ENCODE peak calls at places on chromosomes 2 and 18, in eight cellular contexts. B is A549, P is psoas muscle, N is colonic mucosa, O is AG09319, A is cardiac muscle cell, L is AG04450, U is HL-60. V is an unnamed sample.

GRCh38 chr2:196263181-196263747 is 91.9 kb upstream of the STK17B start:
- DNase-seq in B (no peak), P (no peak), N (no peak), O (no peak), A (peak), L (no peak), U (no peak), V (no peak)

GRCh38 chr2:219454217-219454616 is 19.6 kb downstream of the SPEG start:
- DNase-seq in B (no peak), P (no peak), N (no peak), O (no peak), A (no peak), L (no peak), U (no peak), V (no peak)

GRCh38 chr2:74440005-74440377 is 1.7 kb downstream of the RTKN start:
- DNase-seq in B (no peak), P (peak), N (peak), O (no peak), A (peak), L (no peak), U (no peak), V (peak)

GRCh38 chr2:38907743-38908562 is 18.3 kb downstream of the ARHGEF33 start:
- DNase-seq in B (no peak), P (no peak), N (no peak), O (no peak), A (no peak), L (no peak), U (no peak), V (no peak)

GRCh38 chr18:24657461-24657860 is 197.0 kb downstream of the HRH4 start:
- DNase-seq in B (no peak), P (no peak), N (no peak), O (no peak), A (no peak), L (no peak), U (no peak), V (peak)

GRCh38 chr18:34511435-34511834 is 198.7 kb upstream of the DTNA start:
- DNase-seq in B (no peak), P (no peak), N (no peak), O (no peak), A (no peak), L (no peak), U (no peak), V (no peak)

GRCh38 chr2:226705133-226705886 is 94.3 kb downstream of the IRS1 start:
- DNase-seq in B (no peak), P (no peak), N (no peak), O (no peak), A (no peak), L (no peak), U (no peak), V (no peak)

GRCh38 chr2:37585295-37585908 is 86.0 kb downstream of the CDC42EP3 start:
- DNase-seq in B (no peak), P (no peak), N (peak), O (no peak), A (no peak), L (no peak), U (no peak), V (no peak)

GRCh38 chr2:231124833-231125232 is at the start of gene HTR2B:
- DNase-seq in B (no peak), P (no peak), N (no peak), O (no peak), A (peak), L (no peak), U (no peak), V (no peak)

DNA sequence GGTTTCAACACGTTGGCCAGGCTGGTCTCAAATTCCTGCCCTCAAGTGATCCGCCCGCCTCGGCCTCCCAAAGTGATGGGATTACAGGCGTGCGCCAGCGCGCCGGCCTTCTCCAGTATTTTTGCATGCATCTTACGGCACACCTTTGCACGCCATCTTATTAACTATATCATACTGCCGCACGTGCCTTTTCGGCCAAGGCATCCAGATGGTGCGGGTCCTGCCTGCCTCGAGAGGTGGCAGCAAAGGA is 759 bp upstream of the ING5 start:
- DNase-seq in B (no peak), P (no peak), N (no peak), O (peak), A (no peak), L (peak), U (no peak), V (no peak)
- TF ChIP-seq CTCF in B (peak), P (peak), N (peak), O (peak), A (peak), L (peak), U (peak), V (no peak)

GRCh38 chr2:68193774-68194372 is 36.2 kb downstream of the PNO1 start:
- DNase-seq in B (peak), P (no peak), N (no peak), O (no peak), A (peak), L (peak), U (no peak), V (no peak)

GRCh38 chr2:68195096-68195495 is 37.4 kb downstream of the PNO1 start:
- DNase-seq in B (no peak), P (no peak), N (no peak), O (no peak), A (peak), L (no peak), U (no peak), V (no peak)

GRCh38 chr2:68193144-68193543 is 35.5 kb downstream of the PNO1 start:
- DNase-seq in B (no peak), P (no peak), N (no peak), O (no peak), A (peak), L (no peak), U (no peak), V (no peak)

GRCh38 chr2:68200157-68200787 is 42.6 kb downstream of the PNO1 start:
- DNase-seq in B (no peak), P (no peak), N (no peak), O (no peak), A (no peak), L (no peak), U (no peak), V (no peak)

DNA sequence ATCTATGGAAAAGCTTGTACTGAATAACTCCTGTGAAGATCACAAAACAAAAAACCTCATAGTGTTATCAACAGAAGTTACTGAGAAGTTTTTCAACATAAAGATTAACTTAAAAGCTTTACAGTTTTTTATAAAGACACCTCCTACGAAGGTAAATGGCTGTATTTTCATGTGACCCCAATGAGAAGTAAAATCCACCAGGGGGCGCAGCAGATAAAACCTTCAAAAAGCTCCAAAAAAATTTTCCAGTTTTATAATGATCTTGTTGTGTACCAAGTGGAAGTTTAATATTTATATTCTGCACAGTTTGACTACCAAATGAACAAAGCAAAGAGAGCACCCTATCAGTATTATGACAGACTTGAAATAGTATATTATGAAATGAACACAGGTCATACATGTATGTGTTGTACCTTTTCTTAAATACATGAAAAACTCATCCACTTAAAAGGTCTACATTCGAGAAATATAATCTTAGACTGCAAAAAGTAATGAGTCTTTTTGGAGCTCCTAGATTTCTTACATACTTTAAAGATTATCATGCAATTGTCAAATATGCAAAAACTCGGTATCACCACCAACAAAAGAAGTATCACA is 38.5 kb downstream of the PNO1 start:
- DNase-seq in B (no peak), P (no peak), N (peak), O (peak), A (no peak), L (no peak), U (no peak), V (no peak)
- TF ChIP-seq CTCF in B (peak), P (peak), N (peak), O (peak), A (no peak), L (peak), U (peak), V (peak)

GRCh38 chr18:79396431-79397287 is 929 bp downstream of the NFATC1 start:
- DNase-seq in B (no peak), P (peak), N (peak), O (no peak), A (peak), L (no peak), U (peak), V (peak)
- TF ChIP-seq CTCF in B (peak), P (peak), N (no peak), O (peak), A (no peak), L (no peak), U (no peak), V (no peak)

DNA sequence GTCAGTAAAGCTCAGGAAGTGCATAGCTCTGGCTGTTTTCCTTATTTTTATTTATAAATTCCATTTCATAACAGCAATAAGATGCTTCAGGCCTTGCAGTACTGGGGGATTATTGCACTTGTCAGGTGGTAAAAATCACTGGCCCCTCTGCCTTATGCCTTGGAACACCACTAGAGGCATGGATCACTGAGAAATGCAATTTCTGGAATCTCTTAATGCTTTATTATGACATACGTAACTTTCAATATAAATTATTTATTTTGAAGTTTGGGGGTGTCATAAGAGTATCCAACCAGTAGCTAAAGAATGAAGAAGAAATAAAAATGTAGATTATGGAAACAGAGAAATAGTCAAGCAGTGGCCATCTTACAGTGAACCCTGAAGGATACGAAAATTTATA is 183.1 kb downstream of the FIGN start:
- DNase-seq in B (no peak), P (no peak), N (no peak), O (no peak), A (no peak), L (no peak), U (no peak), V (no peak)
- TF ChIP-seq CTCF in B (no peak), P (peak), N (no peak), O (no peak), A (no peak), L (no peak), U (no peak), V (no peak)

GRCh38 chr2:239293450-239294430 is 107.1 kb downstream of the HDAC4 start:
- DNase-seq in B (no peak), P (peak), N (no peak), O (no peak), A (no peak), L (no peak), U (no peak), V (no peak)

GRCh38 chr2:239291505-239292350 is 109.1 kb downstream of the HDAC4 start:
- DNase-seq in B (no peak), P (peak), N (no peak), O (no peak), A (no peak), L (no peak), U (no peak), V (peak)

GRCh38 chr2:239292956-239293355 is 107.9 kb downstream of the HDAC4 start:
- DNase-seq in B (no peak), P (peak), N (no peak), O (no peak), A (no peak), L (no peak), U (no peak), V (no peak)

GRCh38 chr2:239290618-239291504 is 110.0 kb downstream of the HDAC4 start:
- DNase-seq in B (no peak), P (peak), N (no peak), O (no peak), A (no peak), L (no peak), U (no peak), V (no peak)

DNA sequence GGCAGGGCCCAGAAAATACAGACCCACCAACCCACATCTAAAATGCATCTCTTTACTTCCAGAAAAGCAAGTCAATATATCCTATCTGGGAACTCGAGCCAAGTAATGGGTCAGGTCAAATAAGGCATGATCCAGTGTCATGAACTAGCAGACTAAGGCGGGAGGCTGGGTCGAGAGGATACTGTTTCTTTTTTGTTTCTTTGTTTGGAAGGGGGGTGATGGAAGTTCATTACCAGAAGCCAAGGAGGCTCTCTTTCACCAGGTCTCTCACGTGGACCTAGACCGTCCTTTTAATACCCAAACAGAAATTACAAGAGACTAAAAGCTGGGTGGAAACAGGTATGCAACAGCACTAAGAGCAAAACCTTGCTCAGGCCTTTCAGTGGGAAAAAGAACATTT is 108.3 kb downstream of the HDAC4 start:
- DNase-seq in B (no peak), P (no peak), N (no peak), O (no peak), A (no peak), L (no peak), U (no peak), V (no peak)
- TF ChIP-seq CTCF in B (no peak), P (no peak), N (no peak), O (no peak), A (no peak), L (no peak), U (no peak), V (no peak)